ENCODE peak calls at places on chromosomes 11 and 22, in eight cellular contexts. Y is cardiac muscle cell, C is AG09319, W is brain microvascular endothelial cell, P is IMR-90, Q is mesothelial cell of epicardium, O is kidney, F is lower lobe of right lung. M is an unnamed sample.
A peak's percentile ranks its signal among the peaks of the same experiment; 100 is the strongest.

GRCh38 chr22:42928969-42929837 is 72.1 kb upstream of the ARFGAP3 start:
- DNase-seq in F (peak; percentile 65), W (no peak), P (no peak), Y (no peak), C (no peak), O (no peak), Q (no peak), M (no peak)

GRCh38 chr11:16154715-16155396 is 201.5 kb downstream of the SOX6 start:
- DNase-seq in P (no peak), Y (no peak), F (no peak), O (no peak), C (no peak), Q (no peak), W (no peak), M (no peak)

GRCh38 chr11:27427183-27427980 is 45.2 kb downstream of the LGR4 start:
- DNase-seq in Q (no peak), F (no peak), C (no peak), P (peak; percentile 34), O (no peak), W (no peak), Y (no peak), M (no peak)

GRCh38 chr11:31646206-31646605 is 136.6 kb downstream of the ELP4 start:
- DNase-seq in Q (no peak), C (no peak), F (no peak), O (no peak), P (no peak), W (no peak), Y (no peak), M (no peak)

GRCh38 chr11:11135820-11136476 is 217.1 kb downstream of the CSNK2A3 start:
- DNase-seq in F (no peak), Y (no peak), P (no peak), Q (no peak), O (no peak), W (no peak), C (no peak), M (no peak)

GRCh38 chr11:78557236-78557635 is 17.4 kb downstream of the NARS2 start:
- DNase-seq in Q (no peak), Y (peak; percentile 53), C (no peak), P (no peak), O (no peak), W (no peak), F (no peak), M (no peak)

GRCh38 chr11:58965246-58965985 is 26.1 kb downstream of the GLYATL1 start:
- DNase-seq in Q (no peak), F (no peak), C (no peak), W (no peak), P (peak; percentile 38), O (no peak), Y (no peak), M (no peak)

GRCh38 chr22:20605328-20605727 is 97.9 kb downstream of the MED15 start:
- DNase-seq in O (no peak), W (no peak), P (no peak), Q (no peak), F (peak; percentile 23), C (no peak), Y (no peak), M (no peak)

GRCh38 chr11:120674537-120674936 is 163.0 kb downstream of the GRIK4 start:
- DNase-seq in O (no peak), Q (no peak), P (peak; percentile 22), Y (no peak), F (no peak), W (no peak), C (no peak), M (no peak)

GRCh38 chr11:86134580-86135318 is 65.9 kb upstream of the PICALM start:
- DNase-seq in P (no peak), C (no peak), O (no peak), F (no peak), Q (no peak), Y (no peak), W (no peak), M (no peak)

GRCh38 chr22:39808087-39808486 is 85.5 kb downstream of the ENTHD1 start:
- DNase-seq in F (no peak), W (no peak), P (peak; percentile 6), C (no peak), Y (no peak), Q (no peak), O (no peak), M (no peak)

GRCh38 chr11:108870373-108871020 is 205.6 kb downstream of the DDX10 start:
- DNase-seq in Q (no peak), Y (no peak), P (peak; percentile 87), F (no peak), O (no peak), C (peak; percentile 22), W (peak; percentile 57), M (no peak)

GRCh38 chr11:57269580-57270021 is 32.6 kb upstream of the APLNR start:
- DNase-seq in Y (no peak), P (no peak), Q (no peak), O (peak; percentile 75), F (no peak), C (no peak), W (no peak), M (no peak)

GRCh38 chr11:91170711-91171110 is 947.9 kb upstream of the CHORDC1 start:
- DNase-seq in P (peak; percentile 8), F (no peak), W (no peak), Y (no peak), C (no peak), Q (no peak), O (no peak), M (no peak)

GRCh38 chr22:29231971-29232959 is 26.6 kb downstream of the EMID1 start:
- DNase-seq in P (no peak), Y (no peak), O (peak; percentile 91), W (no peak), C (no peak), Q (no peak), F (no peak), M (no peak)

GRCh38 chr11:79312591-79313267 is 128.1 kb downstream of the TENM4 start:
- DNase-seq in F (no peak), Q (no peak), P (peak; percentile 38), C (no peak), O (no peak), Y (no peak), W (no peak), M (no peak)

GRCh38 chr11:10544491-10545470 is 3.8 kb upstream of the RNF141 start:
- DNase-seq in P (no peak), Q (no peak), O (no peak), W (no peak), F (no peak), C (no peak), Y (no peak), M (no peak)

GRCh38 chr11:64809781-64810241 is 540 bp downstream of the MEN1 start:
- DNase-seq in Q (no peak), Y (peak; percentile 62), O (peak; percentile 83), F (no peak), W (no peak), C (no peak), P (no peak), M (peak; percentile 33)

GRCh38 chr22:48940988-48941902 is 886.4 kb downstream of the BRD1 start:
- DNase-seq in O (no peak), P (no peak), F (no peak), C (no peak), Y (no peak), Q (no peak), W (no peak), M (no peak)

GRCh38 chr11:128776434-128777284 is 82.8 kb downstream of the FLI1 start:
- DNase-seq in P (peak; percentile 33), Y (peak; percentile 64), W (peak; percentile 59), F (no peak), Q (peak; percentile 39), C (no peak), O (peak; percentile 89), M (peak; percentile 50)

DNA sequence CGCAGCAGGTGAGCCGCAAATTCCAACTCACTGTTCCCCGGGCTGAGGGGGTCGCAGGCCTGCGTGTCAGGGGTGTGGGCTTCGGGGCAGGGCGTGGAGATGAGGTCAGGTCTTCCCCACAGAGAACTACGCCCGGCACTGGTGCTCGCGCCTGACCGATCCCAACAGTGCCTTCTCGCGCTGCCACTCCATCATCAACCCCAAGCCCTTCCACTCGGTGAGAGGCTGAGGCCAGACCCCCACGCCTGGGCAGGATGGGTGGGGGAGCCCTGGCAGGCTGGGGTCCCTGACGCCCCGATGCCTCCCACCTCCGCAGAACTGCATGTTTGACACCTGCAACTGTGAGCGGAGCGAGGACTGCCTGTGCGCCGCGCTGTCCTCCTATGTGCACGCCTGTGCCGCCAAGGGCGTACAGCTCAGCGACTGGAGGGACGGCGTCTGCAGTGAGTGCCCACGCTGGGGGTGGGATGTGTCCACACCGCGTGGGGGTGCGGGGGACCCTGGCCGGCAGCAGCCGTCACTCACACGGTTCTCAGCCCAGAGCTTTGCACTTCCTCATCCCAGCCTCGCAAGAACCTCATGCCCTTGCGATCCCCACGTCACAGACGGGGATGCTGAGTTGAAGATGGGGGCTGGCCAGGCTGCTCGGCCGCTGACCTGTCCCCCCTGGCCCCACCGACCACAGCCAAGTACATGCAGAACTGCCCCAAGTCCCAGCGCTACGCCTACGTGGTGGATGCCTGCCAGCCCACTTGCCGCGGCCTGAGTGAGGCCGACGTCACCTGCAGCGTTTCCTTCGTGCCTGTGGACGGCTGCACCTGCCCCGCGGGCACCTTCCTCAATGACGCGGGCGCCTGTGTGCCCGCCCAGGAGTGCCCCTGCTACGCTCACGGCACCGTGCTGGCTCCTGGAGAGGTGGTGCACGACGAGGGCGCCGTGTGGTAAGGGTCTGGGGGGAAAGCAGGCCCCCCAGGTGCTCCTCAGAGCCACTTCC is 9.8 kb downstream of the MUC5B start:
- DNase-seq in Q (no peak), Y (no peak), C (no peak), F (peak; percentile 45), O (peak; percentile 61), W (no peak), P (no peak), M (no peak)
- TF ChIP-seq CTCF in Q (no peak), Y (no peak), C (no peak), F (no peak), O (no peak), W (no peak), P (no peak), M (no peak)

GRCh38 chr11:69044111-69045013 is 4.4 kb upstream of the TPCN2 start:
- DNase-seq in O (peak; percentile 86), W (peak; percentile 53), F (peak; percentile 78), Q (no peak), Y (peak; percentile 82), C (peak; percentile 27), P (peak; percentile 72), M (no peak)
- TF ChIP-seq CTCF in O (peak; percentile 54), W (peak; percentile 85), F (peak; percentile 56), Q (no peak), Y (peak; percentile 69), C (peak; percentile 83), P (peak; percentile 70), M (peak; percentile 50)

DNA sequence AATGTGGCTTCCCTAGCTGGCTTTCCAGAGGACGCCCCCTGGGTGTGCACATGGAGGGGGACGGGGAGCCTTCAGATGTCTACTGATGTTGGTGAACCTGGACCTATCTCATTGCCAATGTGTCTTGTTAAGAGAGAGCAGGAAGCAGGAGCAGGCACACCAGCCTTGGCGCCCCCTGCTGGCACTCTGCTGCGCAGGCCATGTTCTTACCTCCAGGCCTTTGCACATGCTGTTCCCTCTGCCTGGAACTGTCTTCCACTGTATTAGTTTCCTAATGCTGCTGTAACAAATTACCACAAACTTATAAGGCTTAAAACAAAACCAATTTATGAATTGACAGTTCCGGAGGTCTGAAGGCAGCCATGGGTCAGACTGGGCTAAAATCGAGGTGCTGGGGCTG is 23.6 kb upstream of the MN1 start:
- DNase-seq in P (no peak), F (no peak), O (no peak), C (no peak), W (no peak), Q (no peak), Y (no peak), M (no peak)
- TF ChIP-seq CTCF in P (peak; percentile 16), F (peak; percentile 27), O (no peak), C (peak; percentile 17), W (peak; percentile 67), Q (no peak), Y (peak; percentile 29), M (peak; percentile 37)

GRCh38 chr11:84780689-84781293 is 846.4 kb downstream of the DLG2 start:
- DNase-seq in F (no peak), P (peak; percentile 15), Q (no peak), O (no peak), C (no peak), W (peak; percentile 2), Y (peak; percentile 53), M (no peak)
- TF ChIP-seq CTCF in F (peak; percentile 22), P (peak; percentile 50), Q (peak; percentile 39), O (peak; percentile 35), C (peak; percentile 65), W (peak; percentile 50), Y (peak; percentile 33), M (peak; percentile 60)